ENCODE peak calls at places on chromosomes 11 and 22, in seven cellular contexts. X is fibroblast of the aortic adventitia; O is RKO; T is SHP77; E is tibial nerve; Y is stimulated activated CD4-positive, alpha-beta T cell treated with anti-CD3 and anti-CD28 coated beads, Interleukin-4, amount 100 ng/mL, for 4 hours; R is left lobe of liver. B is an unnamed sample.
A peak's percentile ranks its signal among the peaks of the same experiment; 100 is the strongest.

GRCh38 chr11:66624450-66624849 is 8.0 kb downstream of the RBM14 start:
- DNase-seq in R (no peak), O (no peak), X (no peak), T (no peak), E (no peak), Y (no peak), B (no peak)

GRCh38 chr11:60951909-60952741 is at the start of gene SLC15A3:
- DNase-seq in T (no peak), O (peak; percentile 61), E (peak; percentile 65), R (peak; percentile 65), X (peak; percentile 57), Y (peak; percentile 36), B (no peak)

GRCh38 chr11:65606876-65607613 is 7.0 kb downstream of the MAP3K11 start:
- DNase-seq in T (peak; percentile 76), X (peak; percentile 95), O (peak; percentile 85), Y (no peak), E (peak; percentile 92), R (no peak), B (peak; percentile 43)

GRCh38 chr22:29312218-29313125 is 3.0 kb downstream of the RASL10A start:
- DNase-seq in E (no peak), Y (no peak), X (no peak), R (peak; percentile 43), T (no peak), O (no peak), B (no peak)

GRCh38 chr11:66692446-66692845 is 14.8 kb upstream of the RBM4B start:
- DNase-seq in R (no peak), O (no peak), E (no peak), T (no peak), X (no peak), Y (no peak), B (no peak)

GRCh38 chr11:72716291-72716690 is 35.9 kb downstream of the ARAP1 start:
- DNase-seq in X (no peak), Y (no peak), E (no peak), T (no peak), O (no peak), R (no peak), B (no peak)

GRCh38 chr11:46277623-46278386 is at the start of gene CREB3L1:
- DNase-seq in X (no peak), O (no peak), Y (no peak), E (no peak), T (no peak), R (no peak), B (no peak)

GRCh38 chr11:106466441-106467190 is 389.2 kb downstream of the AASDHPPT start:
- DNase-seq in O (no peak), E (no peak), Y (no peak), X (peak; percentile 57), R (no peak), T (no peak), B (no peak)

GRCh38 chr11:60336767-60337391 is 9.8 kb downstream of the MS4A6E start:
- DNase-seq in Y (no peak), T (no peak), O (no peak), X (no peak), R (no peak), E (no peak), B (no peak)

GRCh38 chr22:41947181-41948080 is 479 bp upstream of the CENPM start:
- DNase-seq in T (no peak), R (no peak), E (no peak), X (no peak), O (no peak), Y (no peak), B (no peak)

GRCh38 chr22:28410050-28410816 is 269.4 kb downstream of the TTC28 start:
- DNase-seq in O (peak; percentile 27), T (no peak), R (no peak), Y (no peak), X (peak; percentile 71), E (no peak), B (no peak)

GRCh38 chr22:27875951-27876350 is 43.1 kb downstream of the PITPNB start:
- DNase-seq in X (no peak), O (no peak), Y (no peak), T (no peak), E (no peak), R (no peak), B (no peak)